ENCODE peak calls at places on chromosome 7, in seven cellular contexts. One of them, this sample, is unnamed.

GRCh38 chr7:47659664-47660462 is 78.0 kb upstream of the TNS3 start:
- DNase-seq in thoracic aorta: no peak
- DNase-seq in left lung: no peak
- DNase-seq in psoas muscle: no peak
- DNase-seq in choroid plexus epithelial cell: no peak
- DNase-seq in BE2C: no peak
- DNase-seq in IMR-90: no peak
- DNase-seq in this sample: no peak

GRCh38 chr7:37552021-37552420 is 103.4 kb upstream of the ELMO1 start:
- DNase-seq in thoracic aorta: no peak
- DNase-seq in left lung: no peak
- DNase-seq in psoas muscle: no peak
- DNase-seq in choroid plexus epithelial cell: no peak
- DNase-seq in BE2C: no peak
- DNase-seq in IMR-90: no peak
- DNase-seq in this sample: no peak

GRCh38 chr7:4486932-4487331 is 195.2 kb upstream of the FOXK1 start:
- DNase-seq in thoracic aorta: no peak
- DNase-seq in left lung: no peak
- DNase-seq in psoas muscle: no peak
- DNase-seq in choroid plexus epithelial cell: no peak
- DNase-seq in BE2C: no peak
- DNase-seq in IMR-90: no peak
- DNase-seq in this sample: no peak

GRCh38 chr7:98168181-98168903 is 42.9 kb upstream of the BHLHA15 start:
- DNase-seq in thoracic aorta: no peak
- DNase-seq in left lung: no peak
- DNase-seq in psoas muscle: no peak
- DNase-seq in choroid plexus epithelial cell: peak; percentile 74
- DNase-seq in BE2C: peak; percentile 68
- DNase-seq in IMR-90: peak; percentile 66
- DNase-seq in this sample: peak; percentile 66

GRCh38 chr7:150986099-150986512 is 4.7 kb upstream of the NOS3 start:
- DNase-seq in thoracic aorta: no peak
- DNase-seq in left lung: peak; percentile 78
- DNase-seq in psoas muscle: peak; percentile 57
- DNase-seq in choroid plexus epithelial cell: peak; percentile 71
- DNase-seq in BE2C: peak; percentile 84
- DNase-seq in IMR-90: peak; percentile 48
- DNase-seq in this sample: peak; percentile 33

GRCh38 chr7:105690286-105690915 is 109.1 kb upstream of the EFCAB10 start:
- DNase-seq in thoracic aorta: no peak
- DNase-seq in left lung: no peak
- DNase-seq in psoas muscle: no peak
- DNase-seq in choroid plexus epithelial cell: no peak
- DNase-seq in BE2C: no peak
- DNase-seq in IMR-90: no peak
- DNase-seq in this sample: no peak

GRCh38 chr7:55593172-55593514 is 20.8 kb upstream of the VOPP1 start:
- DNase-seq in thoracic aorta: no peak
- DNase-seq in left lung: peak; percentile 42
- DNase-seq in psoas muscle: no peak
- DNase-seq in choroid plexus epithelial cell: no peak
- DNase-seq in BE2C: no peak
- DNase-seq in IMR-90: no peak
- DNase-seq in this sample: no peak

GRCh38 chr7:112414855-112415490 is 35.3 kb upstream of the IFRD1 start:
- DNase-seq in thoracic aorta: no peak
- DNase-seq in left lung: no peak
- DNase-seq in psoas muscle: no peak
- DNase-seq in choroid plexus epithelial cell: peak; percentile 70
- DNase-seq in BE2C: no peak
- DNase-seq in IMR-90: peak; percentile 38
- DNase-seq in this sample: no peak

GRCh38 chr7:4939971-4940720 is 18.8 kb downstream of the MMD2 start:
- DNase-seq in thoracic aorta: no peak
- DNase-seq in left lung: no peak
- DNase-seq in psoas muscle: no peak
- DNase-seq in choroid plexus epithelial cell: no peak
- DNase-seq in BE2C: no peak
- DNase-seq in IMR-90: no peak
- DNase-seq in this sample: no peak

GRCh38 chr7:498678-499641 is 20.7 kb downstream of the PDGFA start:
- DNase-seq in thoracic aorta: no peak
- DNase-seq in left lung: peak; percentile 53
- DNase-seq in psoas muscle: peak; percentile 21
- DNase-seq in choroid plexus epithelial cell: no peak
- DNase-seq in BE2C: no peak
- DNase-seq in IMR-90: no peak
- DNase-seq in this sample: no peak

GRCh38 chr7:3691478-3692151 is 390.6 kb downstream of the SDK1 start:
- DNase-seq in thoracic aorta: no peak
- DNase-seq in left lung: no peak
- DNase-seq in psoas muscle: no peak
- DNase-seq in choroid plexus epithelial cell: no peak
- DNase-seq in BE2C: no peak
- DNase-seq in IMR-90: no peak
- DNase-seq in this sample: no peak

GRCh38 chr7:139701908-139702307 is 75.9 kb downstream of the HIPK2 start:
- DNase-seq in thoracic aorta: no peak
- DNase-seq in left lung: no peak
- DNase-seq in psoas muscle: no peak
- DNase-seq in choroid plexus epithelial cell: no peak
- DNase-seq in BE2C: no peak
- DNase-seq in IMR-90: no peak
- DNase-seq in this sample: no peak

GRCh38 chr7:30472081-30472770 is 6.4 kb downstream of the NOD1 start:
- DNase-seq in thoracic aorta: no peak
- DNase-seq in left lung: no peak
- DNase-seq in psoas muscle: no peak
- DNase-seq in choroid plexus epithelial cell: no peak
- DNase-seq in BE2C: no peak
- DNase-seq in IMR-90: no peak
- DNase-seq in this sample: no peak

GRCh38 chr7:106504207-106504606 is 156.8 kb downstream of the CCDC71L start:
- DNase-seq in thoracic aorta: no peak
- DNase-seq in left lung: no peak
- DNase-seq in psoas muscle: no peak
- DNase-seq in choroid plexus epithelial cell: no peak
- DNase-seq in BE2C: no peak
- DNase-seq in IMR-90: no peak
- DNase-seq in this sample: no peak

GRCh38 chr7:143265017-143265693 is 1.9 kb downstream of the GSTK1 start:
- DNase-seq in thoracic aorta: no peak
- DNase-seq in left lung: peak; percentile 63
- DNase-seq in psoas muscle: no peak
- DNase-seq in choroid plexus epithelial cell: no peak
- DNase-seq in BE2C: no peak
- DNase-seq in IMR-90: no peak
- DNase-seq in this sample: no peak

GRCh38 chr7:159272739-159273138 is 128.1 kb upstream of the VIPR2 start:
- DNase-seq in thoracic aorta: no peak
- DNase-seq in left lung: no peak
- DNase-seq in psoas muscle: no peak
- DNase-seq in choroid plexus epithelial cell: no peak
- DNase-seq in BE2C: peak; percentile 28
- DNase-seq in IMR-90: no peak
- DNase-seq in this sample: no peak

GRCh38 chr7:123410273-123410928 is 124.0 kb downstream of the IQUB start:
- DNase-seq in thoracic aorta: no peak
- DNase-seq in left lung: no peak
- DNase-seq in psoas muscle: no peak
- DNase-seq in choroid plexus epithelial cell: peak; percentile 97
- DNase-seq in BE2C: no peak
- DNase-seq in IMR-90: no peak
- DNase-seq in this sample: peak; percentile 89

GRCh38 chr7:2792240-2792639 is 51.9 kb downstream of the GNA12 start:
- DNase-seq in thoracic aorta: no peak
- DNase-seq in left lung: no peak
- DNase-seq in psoas muscle: no peak
- DNase-seq in choroid plexus epithelial cell: no peak
- DNase-seq in BE2C: no peak
- DNase-seq in IMR-90: no peak
- DNase-seq in this sample: no peak

GRCh38 chr7:158707610-158708009 is 3.0 kb upstream of the NCAPG2 start:
- DNase-seq in thoracic aorta: no peak
- DNase-seq in left lung: no peak
- DNase-seq in psoas muscle: no peak
- DNase-seq in choroid plexus epithelial cell: peak; percentile 34
- DNase-seq in BE2C: peak; percentile 47
- DNase-seq in IMR-90: no peak
- DNase-seq in this sample: no peak

GRCh38 chr7:90768301-90768700 is 172.2 kb downstream of the CDK14 start:
- DNase-seq in thoracic aorta: no peak
- DNase-seq in left lung: no peak
- DNase-seq in psoas muscle: no peak
- DNase-seq in choroid plexus epithelial cell: no peak
- DNase-seq in BE2C: no peak
- DNase-seq in IMR-90: no peak
- DNase-seq in this sample: no peak

DNA sequence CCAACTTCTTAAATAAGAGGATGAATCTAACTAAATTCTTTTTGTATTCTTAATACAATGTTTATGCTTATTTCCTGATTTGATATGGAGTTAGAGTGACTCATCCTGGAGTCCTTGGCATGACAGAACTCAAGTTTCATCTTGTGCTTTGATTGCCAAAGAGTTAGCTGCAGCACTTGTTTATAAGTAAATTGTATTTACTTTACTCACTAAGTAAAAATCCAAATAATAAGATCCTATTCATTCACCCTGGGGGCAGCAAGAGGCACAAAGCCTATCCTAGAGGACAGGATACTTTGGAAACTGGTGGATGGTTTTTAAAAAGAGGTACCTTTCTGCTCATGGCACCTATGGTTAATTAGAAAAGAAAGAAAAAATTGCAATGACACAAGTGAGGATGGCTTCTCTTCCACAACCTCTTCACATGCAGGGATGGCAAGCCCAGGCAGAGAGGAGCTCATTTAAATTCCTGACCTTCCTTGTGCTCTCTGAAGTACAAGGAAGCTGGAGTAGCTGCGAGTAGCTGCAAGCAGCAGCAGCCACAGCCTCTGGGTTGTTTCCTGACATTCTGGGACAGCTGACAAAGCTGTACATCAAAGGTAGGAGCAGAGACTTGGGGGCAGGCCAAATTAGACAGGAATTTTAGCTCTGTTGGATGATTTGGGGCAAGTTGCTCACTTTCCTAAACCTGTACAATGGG is 28.5 kb upstream of the CROT start:
- DNase-seq in thoracic aorta: no peak
- DNase-seq in left lung: no peak
- DNase-seq in psoas muscle: no peak
- DNase-seq in choroid plexus epithelial cell: peak; percentile 89
- DNase-seq in BE2C: no peak
- DNase-seq in IMR-90: peak; percentile 99
- DNase-seq in this sample: peak; percentile 70
- H3K4me3 ChIP-seq in thoracic aorta: no peak overlapping the region
- H3K4me3 ChIP-seq in left lung: no peak overlapping the region
- H3K4me3 ChIP-seq in psoas muscle: no peak overlapping the region
- H3K4me3 ChIP-seq in choroid plexus epithelial cell: no peak overlapping the region
- H3K4me3 ChIP-seq in BE2C: no peak overlapping the region
- H3K4me3 ChIP-seq in IMR-90: no peak overlapping the region
- H3K4me3 ChIP-seq in this sample: no peak overlapping the region

GRCh38 chr7:25850730-25851129 is 301.3 kb upstream of the NFE2L3 start:
- DNase-seq in thoracic aorta: no peak
- DNase-seq in left lung: no peak
- DNase-seq in psoas muscle: no peak
- DNase-seq in choroid plexus epithelial cell: peak; percentile 13
- DNase-seq in BE2C: no peak
- DNase-seq in IMR-90: no peak
- DNase-seq in this sample: no peak
- TF ChIP-seq CTCF in thoracic aorta: no peak
- TF ChIP-seq CTCF in left lung: no peak
- TF ChIP-seq CTCF in psoas muscle: no peak
- TF ChIP-seq CTCF in choroid plexus epithelial cell: no peak
- TF ChIP-seq CTCF in BE2C: no peak
- TF ChIP-seq CTCF in IMR-90: no peak
- TF ChIP-seq CTCF in this sample: no peak

DNA sequence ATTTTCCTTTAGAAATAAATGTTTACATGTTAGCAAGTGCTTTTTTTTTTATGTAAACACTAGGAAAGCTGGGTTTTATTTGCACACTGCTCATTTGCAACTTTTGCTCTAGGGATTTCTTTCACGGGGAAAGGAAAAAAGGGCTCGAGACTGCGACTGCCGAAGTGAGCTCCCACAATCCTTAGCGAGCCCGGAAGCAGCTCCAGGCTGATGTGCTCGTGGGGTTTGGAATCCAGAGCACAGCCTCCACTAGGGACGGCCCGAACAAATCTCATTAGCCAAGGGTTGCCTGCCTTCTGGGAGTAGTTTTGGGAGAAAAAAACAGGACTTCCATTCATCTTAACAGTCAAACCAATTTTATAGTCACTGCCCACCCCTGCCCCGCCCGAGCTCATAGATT is 107.9 kb upstream of the YAE1 start:
- DNase-seq in thoracic aorta: no peak
- DNase-seq in left lung: peak; percentile 49
- DNase-seq in psoas muscle: no peak
- DNase-seq in choroid plexus epithelial cell: no peak
- DNase-seq in BE2C: peak; percentile 18
- DNase-seq in IMR-90: no peak
- DNase-seq in this sample: no peak
- H3K4me3 ChIP-seq in thoracic aorta: peak overlapping the region; percentile 47
- H3K4me3 ChIP-seq in left lung: peak overlapping the region; percentile 7
- H3K4me3 ChIP-seq in psoas muscle: peak overlapping the region; percentile 64
- H3K4me3 ChIP-seq in choroid plexus epithelial cell: no peak overlapping the region
- H3K4me3 ChIP-seq in BE2C: peak overlapping the region; percentile 57
- H3K4me3 ChIP-seq in IMR-90: no peak overlapping the region
- H3K4me3 ChIP-seq in this sample: no peak overlapping the region

GRCh38 chr7:13416071-13416470 is 573.4 kb downstream of the ETV1 start:
- DNase-seq in thoracic aorta: no peak
- DNase-seq in left lung: no peak
- DNase-seq in psoas muscle: no peak
- DNase-seq in choroid plexus epithelial cell: peak; percentile 4
- DNase-seq in BE2C: no peak
- DNase-seq in IMR-90: no peak
- DNase-seq in this sample: no peak

GRCh38 chr7:13416544-13416943 is 572.9 kb downstream of the ETV1 start:
- DNase-seq in thoracic aorta: no peak
- DNase-seq in left lung: no peak
- DNase-seq in psoas muscle: no peak
- DNase-seq in choroid plexus epithelial cell: no peak
- DNase-seq in BE2C: no peak
- DNase-seq in IMR-90: no peak
- DNase-seq in this sample: no peak

GRCh38 chr7:13421779-13422178 is 567.7 kb downstream of the ETV1 start:
- DNase-seq in thoracic aorta: no peak
- DNase-seq in left lung: no peak
- DNase-seq in psoas muscle: no peak
- DNase-seq in choroid plexus epithelial cell: no peak
- DNase-seq in BE2C: no peak
- DNase-seq in IMR-90: no peak
- DNase-seq in this sample: no peak

DNA sequence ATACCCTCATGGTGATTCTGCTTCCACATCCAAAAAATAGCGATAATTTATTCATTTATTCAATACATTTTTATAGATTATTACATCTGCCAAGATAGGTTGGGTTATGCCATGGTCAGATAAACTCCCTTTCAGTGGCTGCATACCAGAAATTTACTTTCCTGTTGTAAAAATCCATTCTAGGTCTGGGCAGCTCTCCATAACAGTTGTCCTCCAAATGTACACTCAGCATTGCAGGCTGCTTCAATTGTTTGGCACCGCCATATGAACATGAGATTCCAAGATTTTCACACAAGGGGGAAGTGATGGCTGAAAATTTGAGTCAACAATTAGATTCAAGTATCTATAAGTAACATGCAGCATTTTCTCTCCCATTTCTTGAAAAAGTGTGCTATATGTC is 568.8 kb downstream of the ETV1 start:
- DNase-seq in thoracic aorta: no peak
- DNase-seq in left lung: no peak
- DNase-seq in psoas muscle: no peak
- DNase-seq in choroid plexus epithelial cell: no peak
- DNase-seq in BE2C: no peak
- DNase-seq in IMR-90: no peak
- DNase-seq in this sample: no peak
- TF ChIP-seq CTCF in thoracic aorta: no peak
- TF ChIP-seq CTCF in left lung: no peak
- TF ChIP-seq CTCF in psoas muscle: no peak
- TF ChIP-seq CTCF in choroid plexus epithelial cell: no peak
- TF ChIP-seq CTCF in BE2C: no peak
- TF ChIP-seq CTCF in IMR-90: no peak
- TF ChIP-seq CTCF in this sample: no peak